ENCODE peak calls at places on chromosome 22, in nine cellular contexts. X, L, I, S, K, W, Y, O and N are unnamed samples.

GRCh38 chr22:35154937-35155387 is 89.0 kb downstream of the ISX start:
- DNase-seq in X (no peak), L (no peak), I (no peak), S (no peak), K (peak; percentile 20), W (peak; percentile 29), Y (peak; percentile 48), O (peak; percentile 60), N (peak; percentile 42)

GRCh38 chr22:39519681-39520053 is 695 bp upstream of the ATF4 start:
- DNase-seq in X (no peak), L (no peak), I (no peak), S (no peak), K (no peak), W (no peak), Y (no peak), O (peak; percentile 68), N (peak; percentile 71)

GRCh38 chr22:29720824-29721323 is 1.1 kb downstream of the CABP7 start:
- DNase-seq in X (no peak), L (no peak), I (no peak), S (no peak), K (no peak), W (no peak), Y (no peak), O (no peak), N (peak; percentile 83)

GRCh38 chr22:23156286-23156685 is 11.0 kb downstream of the RAB36 start:
- DNase-seq in X (no peak), L (no peak), I (no peak), S (no peak), K (no peak), W (no peak), Y (no peak), O (no peak), N (no peak)

GRCh38 chr22:38205261-38206128 is 3.7 kb downstream of the MAFF start:
- DNase-seq in X (no peak), L (no peak), I (no peak), S (no peak), K (peak; percentile 79), W (no peak), Y (no peak), O (peak; percentile 95), N (peak; percentile 51)

GRCh38 chr22:37214431-37215025 is 2.3 kb upstream of the SSTR3 start:
- DNase-seq in X (no peak), L (no peak), I (peak; percentile 0), S (no peak), K (no peak), W (no peak), Y (no peak), O (no peak), N (no peak)

GRCh38 chr22:33481550-33481949 is 423.4 kb upstream of the SYN3 start:
- DNase-seq in X (no peak), L (no peak), I (no peak), S (no peak), K (no peak), W (no peak), Y (no peak), O (no peak), N (no peak)

GRCh38 chr22:40250608-40251007 is 72.9 kb downstream of the TNRC6B start:
- DNase-seq in X (peak; percentile 55), L (no peak), I (no peak), S (no peak), K (no peak), W (no peak), Y (no peak), O (no peak), N (no peak)

GRCh38 chr22:30754971-30755759 is 60.5 kb downstream of the OSBP2 start:
- DNase-seq in X (peak; percentile 75), L (no peak), I (no peak), S (peak; percentile 31), K (peak; percentile 64), W (peak; percentile 64), Y (peak; percentile 66), O (peak; percentile 90), N (peak; percentile 32)

GRCh38 chr22:40036591-40037225 is 42.0 kb downstream of the FAM83F start:
- DNase-seq in X (peak; percentile 65), L (peak; percentile 43), I (no peak), S (peak; percentile 23), K (peak; percentile 61), W (peak; percentile 46), Y (peak; percentile 78), O (peak; percentile 85), N (peak; percentile 59)

GRCh38 chr22:26471522-26471921 is 12.1 kb downstream of the HPS4 start:
- DNase-seq in X (no peak), L (no peak), I (no peak), S (no peak), K (peak; percentile 48), W (no peak), Y (no peak), O (peak; percentile 21), N (no peak)

GRCh38 chr22:38744981-38745380 is 10.8 kb downstream of the SUN2 start:
- DNase-seq in X (no peak), L (no peak), I (no peak), S (no peak), K (no peak), W (no peak), Y (no peak), O (no peak), N (no peak)

GRCh38 chr22:33210129-33210784 is 152.1 kb upstream of the SYN3 start:
- DNase-seq in X (peak; percentile 10), L (peak; percentile 24), I (no peak), S (no peak), K (peak; percentile 9), W (peak; percentile 49), Y (peak; percentile 8), O (peak; percentile 37), N (no peak)

GRCh38 chr22:37538590-37539357 is 19.6 kb upstream of the CARD10 start:
- DNase-seq in X (peak; percentile 92), L (peak; percentile 81), I (peak; percentile 79), S (peak; percentile 83), K (peak; percentile 92), W (peak; percentile 83), Y (peak; percentile 81), O (peak; percentile 97), N (peak; percentile 92)

GRCh38 chr22:21100149-21101032 is 54.6 kb downstream of the LRRC74B start:
- DNase-seq in X (no peak), L (no peak), I (no peak), S (no peak), K (peak; percentile 35), W (no peak), Y (no peak), O (no peak), N (no peak)

GRCh38 chr22:23215294-23216204 is 35.2 kb downstream of the BCR start:
- DNase-seq in X (peak; percentile 8), L (no peak), I (no peak), S (no peak), K (peak; percentile 23), W (no peak), Y (no peak), O (peak; percentile 38), N (peak; percentile 63)

GRCh38 chr22:21972293-21972779 is 10.3 kb downstream of the TOP3B start:
- DNase-seq in X (peak; percentile 23), L (peak; percentile 56), I (peak; percentile 32), S (peak; percentile 55), K (no peak), W (no peak), Y (peak; percentile 32), O (peak; percentile 46), N (no peak)

GRCh38 chr22:25407859-25408229 is 156.6 kb upstream of the GRK3 start:
- DNase-seq in X (no peak), L (no peak), I (no peak), S (no peak), K (no peak), W (no peak), Y (no peak), O (no peak), N (no peak)

GRCh38 chr22:20586403-20586745 is 79.0 kb downstream of the MED15 start:
- DNase-seq in X (no peak), L (no peak), I (no peak), S (no peak), K (no peak), W (no peak), Y (no peak), O (no peak), N (no peak)

GRCh38 chr22:42960146-42960509 is 54.8 kb downstream of the PACSIN2 start:
- DNase-seq in X (no peak), L (no peak), I (no peak), S (no peak), K (no peak), W (no peak), Y (no peak), O (no peak), N (no peak)

GRCh38 chr22:37940698-37941376 is 12.6 kb downstream of the C22orf23 start:
- DNase-seq in X (no peak), L (no peak), I (no peak), S (no peak), K (no peak), W (no peak), Y (no peak), O (peak; percentile 59), N (no peak)

GRCh38 chr22:23237201-23237798 is 57.0 kb downstream of the BCR start:
- DNase-seq in X (no peak), L (no peak), I (no peak), S (no peak), K (no peak), W (peak; percentile 42), Y (no peak), O (peak; percentile 55), N (no peak)

GRCh38 chr22:47040486-47041145 is 278.2 kb downstream of the TBC1D22A start:
- DNase-seq in X (no peak), L (no peak), I (no peak), S (no peak), K (no peak), W (no peak), Y (no peak), O (no peak), N (no peak)

GRCh38 chr22:24059121-24059520 is 48.0 kb downstream of the CABIN1 start:
- DNase-seq in X (no peak), L (no peak), I (no peak), S (no peak), K (peak; percentile 97), W (no peak), Y (no peak), O (peak; percentile 89), N (no peak)

GRCh38 chr22:31253949-31254348 is 38.3 kb downstream of the PIK3IP1 start:
- DNase-seq in X (no peak), L (no peak), I (no peak), S (no peak), K (no peak), W (no peak), Y (no peak), O (no peak), N (peak; percentile 85)

GRCh38 chr22:43800970-43801369 is 11.1 kb downstream of the EFCAB6 start:
- DNase-seq in X (no peak), L (no peak), I (no peak), S (no peak), K (no peak), W (no peak), Y (no peak), O (no peak), N (no peak)

GRCh38 chr22:41699264-41700104 is at the start of gene MEI1:
- DNase-seq in X (peak; percentile 92), L (peak; percentile 83), I (peak; percentile 84), S (peak; percentile 63), K (no peak), W (no peak), Y (no peak), O (peak; percentile 78), N (peak; percentile 95)

GRCh38 chr22:19022755-19023154 is 86.7 kb upstream of the PRODH start:
- DNase-seq in X (no peak), L (no peak), I (no peak), S (no peak), K (no peak), W (no peak), Y (no peak), O (no peak), N (no peak)

GRCh38 chr22:25729016-25729415 is 13.0 kb upstream of the MYO18B start:
- DNase-seq in X (no peak), L (no peak), I (no peak), S (no peak), K (no peak), W (no peak), Y (no peak), O (no peak), N (no peak)

GRCh38 chr22:50059185-50059880 is 1.2 kb upstream of the TTLL8 start:
- DNase-seq in X (no peak), L (no peak), I (no peak), S (no peak), K (no peak), W (no peak), Y (peak; percentile 18), O (peak; percentile 58), N (no peak)

GRCh38 chr22:24420977-24421343 is 6.4 kb upstream of the ADORA2A start:
- DNase-seq in X (no peak), L (no peak), I (no peak), S (no peak), K (no peak), W (no peak), Y (no peak), O (no peak), N (no peak)